ENCODE peak calls at places on chromosome 7, in six cellular contexts. D is kidney epithelial cell, J is NCI-H460, G is non-pigmented ciliary epithelial cell, Q is NCI-H2029, E is NCI-H446. W is an unnamed sample.
A peak's percentile ranks its signal among the peaks of the same experiment; 100 is the strongest.

GRCh38 chr7:151880688-151881087 is 3.8 kb upstream of the PRKAG2 start:
- DNase-seq in D (no peak), J (no peak), G (no peak), Q (no peak), E (no peak), W (no peak)

GRCh38 chr7:2945171-2945570 is 98.5 kb downstream of the CARD11 start:
- DNase-seq in D (no peak), J (no peak), G (no peak), Q (no peak), E (no peak), W (no peak)

GRCh38 chr7:133863362-133864061 is 263.6 kb upstream of the LRGUK start:
- DNase-seq in D (no peak), J (no peak), G (no peak), Q (no peak), E (no peak), W (no peak)

GRCh38 chr7:134029743-134030142 is 97.4 kb upstream of the LRGUK start:
- DNase-seq in D (no peak), J (no peak), G (no peak), Q (no peak), E (no peak), W (no peak)

GRCh38 chr7:139730746-139731612 is 46.8 kb downstream of the HIPK2 start:
- DNase-seq in D (no peak), J (no peak), G (no peak), Q (no peak), E (no peak), W (peak; percentile 58)

GRCh38 chr7:96979551-96980276 is 25.6 kb upstream of the DLX6 start:
- DNase-seq in D (no peak), J (no peak), G (no peak), Q (no peak), E (no peak), W (no peak)

GRCh38 chr7:155986497-155987160 is 174.4 kb upstream of the SHH start:
- DNase-seq in D (no peak), J (no peak), G (no peak), Q (no peak), E (no peak), W (no peak)

GRCh38 chr7:158606671-158607424 is 19.2 kb upstream of the PTPRN2 start:
- DNase-seq in D (no peak), J (no peak), G (no peak), Q (no peak), E (no peak), W (no peak)

GRCh38 chr7:77989981-77990566 is 191.5 kb downstream of the PHTF2 start:
- DNase-seq in D (no peak), J (no peak), G (no peak), Q (no peak), E (no peak), W (no peak)

GRCh38 chr7:27678617-27679260 is 16.1 kb upstream of the HIBADH start:
- DNase-seq in D (no peak), J (no peak), G (no peak), Q (no peak), E (no peak), W (no peak)

GRCh38 chr7:92691578-92691977 is 101.4 kb upstream of the FAM133B start:
- DNase-seq in D (no peak), J (peak; percentile 74), G (no peak), Q (no peak), E (peak; percentile 53), W (peak; percentile 76)

GRCh38 chr7:73308074-73308664 is 457 bp downstream of the NSUN5 start:
- DNase-seq in D (no peak), J (no peak), G (no peak), Q (no peak), E (no peak), W (peak; percentile 18)

GRCh38 chr7:47672966-47673365 is 91.1 kb upstream of the TNS3 start:
- DNase-seq in D (no peak), J (no peak), G (no peak), Q (no peak), E (no peak), W (no peak)

GRCh38 chr7:36116347-36117200 is 36.5 kb upstream of the EEPD1 start:
- DNase-seq in D (no peak), J (no peak), G (no peak), Q (no peak), E (no peak), W (no peak)

GRCh38 chr7:37732253-37732652 is 48.7 kb downstream of the GPR141 start:
- DNase-seq in D (no peak), J (peak; percentile 8), G (no peak), Q (no peak), E (peak; percentile 19), W (peak; percentile 57)

GRCh38 chr7:1514993-1515392 is 10.8 kb upstream of the INTS1 start:
- DNase-seq in D (no peak), J (no peak), G (no peak), Q (no peak), E (no peak), W (no peak)

GRCh38 chr7:121366852-121367431 is 29.2 kb downstream of the FAM3C start:
- DNase-seq in D (no peak), J (peak; percentile 30), G (no peak), Q (peak; percentile 13), E (peak; percentile 33), W (peak; percentile 45)

GRCh38 chr7:4744391-4745264 is 30.8 kb upstream of the AP5Z1 start:
- DNase-seq in D (peak; percentile 96), J (peak; percentile 98), G (peak; percentile 97), Q (peak; percentile 98), E (peak; percentile 98), W (peak; percentile 67)

GRCh38 chr7:79823246-79823951 is 311.2 kb upstream of the GNAI1 start:
- DNase-seq in D (no peak), J (no peak), G (no peak), Q (no peak), E (no peak), W (no peak)

GRCh38 chr7:82810558-82811259 is 352.0 kb downstream of the PCLO start:
- DNase-seq in D (peak; percentile 34), J (peak; percentile 53), G (peak; percentile 53), Q (peak; percentile 45), E (peak; percentile 70), W (peak; percentile 65)

GRCh38 chr7:42471573-42472174 is 234.7 kb upstream of the GLI3 start:
- DNase-seq in D (no peak), J (no peak), G (no peak), Q (no peak), E (no peak), W (no peak)

GRCh38 chr7:72325561-72325960 is 86.6 kb downstream of the CALN1 start:
- DNase-seq in D (no peak), J (no peak), G (no peak), Q (no peak), E (no peak), W (no peak)

GRCh38 chr7:86976958-86977357 is 82.5 kb downstream of the ELAPOR2 start:
- DNase-seq in D (no peak), J (no peak), G (no peak), Q (no peak), E (no peak), W (no peak)

GRCh38 chr7:34081931-34082330 is 176.6 kb downstream of the BMPER start:
- DNase-seq in D (no peak), J (no peak), G (no peak), Q (no peak), E (no peak), W (no peak)

GRCh38 chr7:80942261-80943041 is 23.6 kb upstream of the SEMA3C start:
- DNase-seq in D (peak; percentile 100), J (peak; percentile 87), G (peak; percentile 95), Q (no peak), E (peak; percentile 47), W (peak; percentile 56)

GRCh38 chr7:43906327-43907010 is at the start of gene URGCP:
- DNase-seq in D (no peak), J (peak; percentile 34), G (no peak), Q (peak; percentile 32), E (peak; percentile 48), W (peak; percentile 53)

GRCh38 chr7:14899065-14899464 is 3.5 kb downstream of the DGKB start:
- DNase-seq in D (no peak), J (no peak), G (no peak), Q (no peak), E (peak; percentile 80), W (no peak)

GRCh38 chr7:83468251-83468739 is 180.6 kb downstream of the SEMA3E start:
- DNase-seq in D (peak; percentile 99), J (peak; percentile 95), G (peak; percentile 97), Q (peak; percentile 75), E (peak; percentile 83), W (peak; percentile 95)

GRCh38 chr7:126699707-126700106 is 553.0 kb downstream of the GRM8 start:
- DNase-seq in D (no peak), J (peak; percentile 6), G (no peak), Q (no peak), E (no peak), W (peak; percentile 23)

GRCh38 chr7:92835140-92835850 is 1.1 kb downstream of the CDK6 start:
- DNase-seq in D (no peak), J (peak; percentile 29), G (no peak), Q (no peak), E (peak; percentile 1), W (peak; percentile 55)

GRCh38 chr7:116417593-116418345 is 81.8 kb upstream of the CAV2 start:
- DNase-seq in D (no peak), J (peak; percentile 22), G (no peak), Q (no peak), E (no peak), W (no peak)

GRCh38 chr7:131723926-131724325 is 167.5 kb upstream of the PODXL start:
- DNase-seq in D (no peak), J (no peak), G (no peak), Q (no peak), E (no peak), W (no peak)

GRCh38 chr7:19455508-19456132 is 253.2 kb downstream of the POLR1F start:
- DNase-seq in D (no peak), J (no peak), G (no peak), Q (no peak), E (no peak), W (no peak)

W was measured in MM.1S.